ENCODE peak calls at places on chromosome 12, in five cellular contexts. F, U, C, R and J are unnamed samples.

GRCh38 chr12:41277019-41277770 is 89.1 kb downstream of the PDZRN4 start:
- DNase-seq in C (peak), F (peak), U (peak), R (no peak), J (no peak)

GRCh38 chr12:42696424-42697149 is 107.0 kb upstream of the PRICKLE1 start:
- DNase-seq in U (no peak), F (peak), C (no peak), R (no peak), J (no peak)

GRCh38 chr12:104555650-104556049 is 98.9 kb downstream of the CHST11 start:
- DNase-seq in F (no peak), U (no peak), R (no peak), C (no peak), J (no peak)

GRCh38 chr12:4027412-4027811 is 154.2 kb upstream of the PARP11 start:
- DNase-seq in R (no peak), F (peak), U (no peak), C (no peak), J (no peak)

GRCh38 chr12:1919763-1920162 is 1.3 kb upstream of the CACNA2D4 start:
- DNase-seq in F (no peak), U (no peak), C (no peak), R (no peak), J (no peak)

GRCh38 chr12:15584366-15585041 is 204.7 kb downstream of the EPS8 start:
- DNase-seq in U (peak), F (peak), C (no peak), R (no peak), J (no peak)

GRCh38 chr12:105561981-105562726 is 231.7 kb downstream of the C12orf75 start:
- DNase-seq in U (peak), R (no peak), C (no peak), F (peak), J (peak)

GRCh38 chr12:77540097-77540496 is 290.6 kb upstream of the NAV3 start:
- DNase-seq in C (no peak), U (peak), R (no peak), F (no peak), J (no peak)

DNA sequence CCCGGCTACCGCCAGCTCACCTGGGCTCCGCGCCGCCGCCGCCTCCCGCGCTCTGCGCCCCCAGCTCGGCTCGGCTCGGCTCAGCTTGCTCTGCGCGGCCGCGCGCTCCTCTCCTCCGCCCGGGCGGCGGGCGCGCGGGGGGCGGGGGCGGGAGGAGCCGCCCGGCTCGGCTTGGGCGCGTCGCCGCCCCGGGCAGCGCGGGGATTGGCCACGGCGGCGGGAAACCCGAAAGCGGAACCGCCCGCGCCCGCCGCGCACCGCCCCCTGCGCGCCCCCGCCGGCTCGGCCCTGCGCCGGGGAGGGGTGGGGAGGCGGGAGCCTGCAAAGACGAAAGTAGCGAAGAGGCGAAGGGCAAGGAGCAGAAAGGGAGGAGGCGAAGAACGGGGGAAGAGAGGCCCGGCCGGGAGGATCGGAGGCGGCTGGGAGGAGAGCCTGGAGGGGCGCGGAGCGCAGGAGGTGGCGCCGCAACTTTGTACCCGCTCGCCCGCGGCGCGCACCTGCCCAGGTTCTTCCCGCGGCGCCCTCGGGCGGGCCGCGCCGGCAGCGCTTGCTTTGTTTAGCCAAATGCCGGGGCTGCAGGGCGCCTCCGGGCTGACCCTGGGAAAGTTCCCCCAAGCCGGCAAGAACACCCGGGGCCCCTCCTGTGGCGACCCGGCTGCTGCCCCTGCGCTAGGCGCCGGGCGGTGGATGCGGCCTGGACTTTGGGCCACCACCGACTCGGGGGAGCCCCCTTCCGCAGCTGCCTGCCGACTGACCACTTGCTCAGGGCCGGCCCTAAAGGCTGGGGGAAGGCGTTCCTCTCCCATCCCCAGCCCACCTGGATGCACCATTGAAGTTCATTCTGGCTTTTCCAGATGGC is at the start of gene CAMKK2:
- DNase-seq in R (peak), F (peak), U (peak), C (peak), J (peak)
- H3K23ac ChIP-seq in R (no peak), F (peak), U (peak), C (no peak), J (no peak)

DNA sequence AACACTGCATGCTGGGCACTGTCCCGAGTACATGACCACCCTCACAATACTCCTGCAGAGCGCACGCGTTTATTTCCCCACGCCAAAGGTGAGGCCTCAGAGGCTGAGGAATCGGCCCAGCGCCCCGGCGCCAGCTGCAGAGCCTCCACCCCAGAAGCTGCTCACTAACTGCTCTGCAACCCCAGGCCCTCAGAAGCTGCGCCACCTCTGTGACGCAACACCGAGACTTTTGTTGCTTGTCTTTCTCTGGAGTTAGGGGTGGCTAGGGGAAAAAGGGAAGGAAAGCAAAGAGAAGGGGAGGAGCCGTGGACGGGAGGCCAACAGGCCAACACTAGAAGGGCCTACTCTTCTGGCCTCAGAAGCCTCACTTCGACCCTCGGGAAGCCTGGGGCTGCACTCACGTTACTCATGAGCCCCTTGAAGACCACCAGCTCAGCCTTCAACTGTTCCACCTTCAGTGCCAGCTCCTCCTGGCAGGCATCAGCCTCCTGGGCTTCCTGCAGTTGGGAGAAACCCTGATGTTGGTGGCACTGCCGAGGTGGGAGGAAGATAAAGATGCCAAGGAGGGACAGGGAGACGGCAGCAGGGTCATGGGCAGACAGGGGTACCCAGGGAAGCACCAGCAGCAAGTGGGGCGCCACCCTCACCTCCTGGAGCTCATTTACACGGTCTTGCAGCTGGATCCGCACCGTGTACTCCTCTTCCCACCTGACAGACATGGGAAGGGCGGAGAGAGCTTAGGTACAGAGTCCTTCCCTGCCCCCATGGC is 5.4 kb downstream of the IFFO1 start:
- DNase-seq in U (no peak), F (no peak), C (no peak), R (no peak), J (no peak)
- H3K23ac ChIP-seq in U (no peak), F (peak), C (no peak), R (no peak), J (no peak)

GRCh38 chr12:124305136-124305535 is 10.2 kb downstream of the RFLNA start:
- DNase-seq in C (no peak), R (no peak), F (no peak), U (no peak), J (no peak)

GRCh38 chr12:124305776-124306685 is 11.1 kb downstream of the RFLNA start:
- DNase-seq in C (no peak), R (no peak), F (no peak), U (no peak), J (no peak)

GRCh38 chr12:124307556-124307825 is 12.6 kb downstream of the RFLNA start:
- DNase-seq in U (no peak), C (no peak), F (no peak), R (no peak), J (no peak)

GRCh38 chr12:124308741-124309140 is 13.8 kb downstream of the RFLNA start:
- DNase-seq in C (no peak), R (no peak), F (no peak), U (no peak), J (no peak)

GRCh38 chr12:124306686-124307555 is 12.0 kb downstream of the RFLNA start:
- DNase-seq in C (no peak), F (no peak), U (no peak), R (no peak), J (no peak)
- H3K23ac ChIP-seq in C (no peak), F (no peak), U (no peak), R (no peak), J (no peak)

GRCh38 chr12:131043401-131043871 is 89.7 kb downstream of the ADGRD1 start:
- DNase-seq in U (no peak), F (no peak), R (no peak), C (no peak), J (no peak)
- H3K23ac ChIP-seq in U (no peak), F (no peak), R (no peak), C (no peak), J (no peak)

GRCh38 chr12:9381619-9382018 is 173.4 kb upstream of the PZP start:
- DNase-seq in F (no peak), R (no peak), U (no peak), C (no peak), J (no peak)
- H3K23ac ChIP-seq in F (no peak), R (no peak), U (no peak), C (no peak), J (no peak)

GRCh38 chr12:44876554-44877275 is 600 bp upstream of the NELL2 start:
- DNase-seq in R (peak), U (peak), C (no peak), F (no peak), J (peak)
- H3K23ac ChIP-seq in R (no peak), U (no peak), C (no peak), F (no peak), J (no peak)

GRCh38 chr12:57224973-57225679 is 4.4 kb upstream of the SHMT2 start:
- DNase-seq in R (no peak), C (no peak), F (no peak), U (peak), J (peak)
- H3K23ac ChIP-seq in R (no peak), C (no peak), F (no peak), U (no peak), J (no peak)

GRCh38 chr12:53994268-53994690 is 5.7 kb upstream of the HOXC9 start:
- DNase-seq in R (no peak), C (no peak), U (no peak), F (no peak), J (no peak)
- H3K23ac ChIP-seq in R (no peak), C (no peak), U (no peak), F (no peak), J (no peak)

GRCh38 chr12:131092911-131093901 is 139.5 kb downstream of the ADGRD1 start:
- DNase-seq in U (no peak), C (no peak), F (no peak), R (no peak), J (peak)
- H3K23ac ChIP-seq in U (no peak), C (no peak), F (no peak), R (no peak), J (no peak)